ENCODE peak calls at places on chromosomes 2 and 18, in six cellular contexts. One of them, this sample, is unnamed.

GRCh38 chr2:69012310-69013122 is 463 bp upstream of the ANTXR1 start:
- DNase-seq in H9: no peak
- DNase-seq in neuronal stem cell: peak
- DNase-seq in mesendoderm: peak
- DNase-seq in IMR-90: peak
- DNase-seq in H1: peak
- DNase-seq in this sample: peak

GRCh38 chr18:48638451-48638850 is 99.6 kb downstream of the CTIF start:
- DNase-seq in IMR-90: no peak
- DNase-seq in H1: no peak
- DNase-seq in neuronal stem cell: no peak
- DNase-seq in mesendoderm: no peak
- DNase-seq in H9: no peak
- DNase-seq in this sample: no peak

GRCh38 chr2:127149384-127149783 is 42.4 kb upstream of the BIN1 start:
- DNase-seq in neuronal stem cell: no peak
- DNase-seq in H9: no peak
- DNase-seq in mesendoderm: no peak
- DNase-seq in H1: no peak
- DNase-seq in IMR-90: peak
- DNase-seq in this sample: peak

GRCh38 chr2:159612255-159612901 is 4.0 kb downstream of the BAZ2B start:
- DNase-seq in H1: no peak
- DNase-seq in mesendoderm: peak
- DNase-seq in IMR-90: peak
- DNase-seq in H9: no peak
- DNase-seq in neuronal stem cell: peak
- DNase-seq in this sample: peak

GRCh38 chr2:26414291-26414690 is 12.6 kb downstream of the DRC1 start:
- DNase-seq in mesendoderm: no peak
- DNase-seq in neuronal stem cell: no peak
- DNase-seq in IMR-90: peak
- DNase-seq in H1: no peak
- DNase-seq in H9: no peak
- DNase-seq in this sample: peak

GRCh38 chr18:2985628-2986027 is 27.3 kb downstream of the LPIN2 start:
- DNase-seq in neuronal stem cell: no peak
- DNase-seq in H1: no peak
- DNase-seq in IMR-90: peak
- DNase-seq in mesendoderm: no peak
- DNase-seq in H9: no peak
- DNase-seq in this sample: peak

GRCh38 chr2:99707592-99707991 is 217.8 kb upstream of the REV1 start:
- DNase-seq in mesendoderm: peak
- DNase-seq in H1: no peak
- DNase-seq in neuronal stem cell: no peak
- DNase-seq in H9: no peak
- DNase-seq in IMR-90: peak
- DNase-seq in this sample: peak

GRCh38 chr2:234003972-234004617 is 46.4 kb upstream of the SPP2 start:
- DNase-seq in IMR-90: peak
- DNase-seq in neuronal stem cell: no peak
- DNase-seq in H9: peak
- DNase-seq in H1: no peak
- DNase-seq in mesendoderm: peak
- DNase-seq in this sample: peak

GRCh38 chr2:230878599-230878965 is 13.8 kb downstream of the ITM2C start:
- DNase-seq in H9: peak
- DNase-seq in H1: no peak
- DNase-seq in neuronal stem cell: no peak
- DNase-seq in IMR-90: no peak
- DNase-seq in mesendoderm: no peak
- DNase-seq in this sample: no peak

GRCh38 chr2:199861116-199861774 is 10.3 kb upstream of the FTCDNL1 start:
- DNase-seq in mesendoderm: peak
- DNase-seq in IMR-90: peak
- DNase-seq in neuronal stem cell: no peak
- DNase-seq in H9: no peak
- DNase-seq in H1: no peak
- DNase-seq in this sample: peak

GRCh38 chr2:112941753-112942653 is 31.0 kb downstream of the IL37 start:
- DNase-seq in H1: peak
- DNase-seq in mesendoderm: peak
- DNase-seq in neuronal stem cell: peak
- DNase-seq in IMR-90: peak
- DNase-seq in H9: peak
- DNase-seq in this sample: peak

GRCh38 chr18:76736309-76736708 is 86.0 kb upstream of the ZNF236 start:
- DNase-seq in neuronal stem cell: no peak
- DNase-seq in H9: no peak
- DNase-seq in mesendoderm: no peak
- DNase-seq in IMR-90: no peak
- DNase-seq in H1: no peak
- DNase-seq in this sample: no peak

GRCh38 chr2:67899187-67899586 is 163.6 kb downstream of the C1D start:
- DNase-seq in neuronal stem cell: no peak
- DNase-seq in H1: no peak
- DNase-seq in mesendoderm: no peak
- DNase-seq in IMR-90: no peak
- DNase-seq in H9: no peak
- DNase-seq in this sample: no peak

GRCh38 chr2:187581125-187581896 is 27.1 kb upstream of the TFPI start:
- DNase-seq in mesendoderm: peak
- DNase-seq in neuronal stem cell: peak
- DNase-seq in IMR-90: peak
- DNase-seq in H9: no peak
- DNase-seq in H1: no peak
- DNase-seq in this sample: peak

GRCh38 chr18:76131738-76132137 is 363.3 kb downstream of the ZNF516 start:
- DNase-seq in mesendoderm: no peak
- DNase-seq in IMR-90: no peak
- DNase-seq in H1: no peak
- DNase-seq in neuronal stem cell: no peak
- DNase-seq in H9: no peak
- DNase-seq in this sample: no peak

GRCh38 chr2:168350380-168350779 is 103.0 kb upstream of the STK39 start:
- DNase-seq in H9: no peak
- DNase-seq in neuronal stem cell: no peak
- DNase-seq in IMR-90: no peak
- DNase-seq in H1: no peak
- DNase-seq in mesendoderm: no peak
- DNase-seq in this sample: no peak

GRCh38 chr2:52805901-52806410 is 961.6 kb upstream of the CHAC2 start:
- DNase-seq in H9: no peak
- DNase-seq in IMR-90: peak
- DNase-seq in mesendoderm: no peak
- DNase-seq in neuronal stem cell: no peak
- DNase-seq in H1: no peak
- DNase-seq in this sample: peak

GRCh38 chr2:212537311-212538155 is 1.1 kb downstream of the ERBB4 start:
- DNase-seq in IMR-90: no peak
- DNase-seq in H9: peak
- DNase-seq in H1: peak
- DNase-seq in neuronal stem cell: peak
- DNase-seq in mesendoderm: peak
- DNase-seq in this sample: peak

GRCh38 chr2:237631029-237631785 is 3.8 kb downstream of the LRRFIP1 start:
- DNase-seq in H9: no peak
- DNase-seq in IMR-90: no peak
- DNase-seq in mesendoderm: no peak
- DNase-seq in neuronal stem cell: no peak
- DNase-seq in H1: no peak
- DNase-seq in this sample: no peak

GRCh38 chr2:236853558-236853957 is 232.1 kb upstream of the COPS8 start:
- DNase-seq in H9: no peak
- DNase-seq in H1: no peak
- DNase-seq in neuronal stem cell: peak
- DNase-seq in IMR-90: no peak
- DNase-seq in mesendoderm: peak
- DNase-seq in this sample: no peak

GRCh38 chr2:90207454-90208058 is 1516.1 kb downstream of the RPIA start:
- DNase-seq in mesendoderm: peak
- DNase-seq in IMR-90: no peak
- DNase-seq in H1: no peak
- DNase-seq in neuronal stem cell: no peak
- DNase-seq in H9: no peak
- DNase-seq in this sample: no peak

GRCh38 chr2:207487650-207488315 is 42.0 kb upstream of the CREB1 start:
- DNase-seq in H9: no peak
- DNase-seq in mesendoderm: peak
- DNase-seq in IMR-90: peak
- DNase-seq in neuronal stem cell: no peak
- DNase-seq in H1: no peak
- DNase-seq in this sample: peak

GRCh38 chr2:187656123-187656522 is 101.9 kb upstream of the TFPI start:
- DNase-seq in neuronal stem cell: no peak
- DNase-seq in IMR-90: no peak
- DNase-seq in H9: no peak
- DNase-seq in H1: no peak
- DNase-seq in mesendoderm: no peak
- DNase-seq in this sample: no peak

DNA sequence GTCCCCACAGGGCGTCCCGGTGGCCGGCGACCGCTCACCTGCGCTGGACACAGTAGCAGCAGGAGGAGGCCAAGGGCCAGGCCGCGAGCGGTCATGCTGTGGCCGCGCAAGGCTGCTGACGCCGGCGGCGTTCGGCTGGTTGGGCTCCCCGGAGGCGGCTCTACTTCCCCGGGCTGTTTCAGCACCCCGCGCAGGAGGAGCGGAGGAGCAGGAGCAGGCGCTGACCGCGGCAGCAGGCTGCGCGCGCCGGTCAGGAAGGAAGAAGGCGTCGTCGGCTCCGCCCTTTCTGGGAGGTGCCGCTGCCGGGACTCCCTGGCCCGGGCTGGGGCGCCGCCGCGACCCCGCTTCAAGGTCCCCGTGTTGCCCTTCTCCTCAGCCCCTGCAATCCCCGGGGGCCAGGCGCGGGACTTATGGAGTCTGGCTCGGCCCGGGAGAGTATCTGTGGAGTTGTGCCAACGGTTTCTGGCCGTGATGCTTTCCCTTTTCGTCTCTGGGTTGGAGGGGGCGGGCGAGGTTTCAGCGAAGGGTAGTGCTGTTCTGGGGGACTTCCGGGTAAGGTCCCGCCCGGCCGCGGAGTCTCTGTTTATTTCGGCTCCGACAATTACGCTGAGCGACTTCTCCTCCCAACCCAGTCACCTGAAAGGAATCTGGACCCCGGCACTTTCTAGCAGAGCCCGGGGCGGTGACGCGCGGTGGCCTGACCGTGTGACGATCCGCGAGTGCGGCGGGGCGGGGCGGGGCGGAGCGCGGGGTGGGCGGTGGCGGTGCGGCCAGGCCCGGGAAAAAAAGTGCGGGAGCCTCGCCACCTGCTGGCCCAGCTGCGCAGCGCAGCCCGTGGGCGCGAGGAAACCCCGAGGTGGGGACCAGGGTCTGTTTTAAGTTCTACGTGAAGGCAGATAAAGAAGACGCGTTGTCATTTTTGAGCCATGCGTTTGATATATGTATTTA is at the start of gene NPC1:
- DNase-seq in H1: peak
- DNase-seq in IMR-90: peak
- DNase-seq in H9: peak
- DNase-seq in mesendoderm: peak
- DNase-seq in neuronal stem cell: peak
- DNase-seq in this sample: peak
- H2BK15ac ChIP-seq in H1: peak
- H2BK15ac ChIP-seq in IMR-90: peak
- H2BK15ac ChIP-seq in H9: no peak
- H2BK15ac ChIP-seq in mesendoderm: no peak
- H2BK15ac ChIP-seq in neuronal stem cell: peak
- H2BK15ac ChIP-seq in this sample: peak

GRCh38 chr2:19786408-19787058 is 115.2 kb downstream of the TTC32 start:
- DNase-seq in neuronal stem cell: no peak
- DNase-seq in H9: no peak
- DNase-seq in IMR-90: peak
- DNase-seq in H1: no peak
- DNase-seq in mesendoderm: peak
- DNase-seq in this sample: peak
- H2AK5ac ChIP-seq in neuronal stem cell: no peak
- H2AK5ac ChIP-seq in H9: no peak
- H2AK5ac ChIP-seq in IMR-90: peak
- H2AK5ac ChIP-seq in H1: no peak
- H2AK5ac ChIP-seq in mesendoderm: no peak
- H2AK5ac ChIP-seq in this sample: peak

GRCh38 chr18:46215902-46216723 is 111.9 kb downstream of the HAUS1 start:
- DNase-seq in H1: no peak
- DNase-seq in neuronal stem cell: no peak
- DNase-seq in IMR-90: no peak
- DNase-seq in H9: no peak
- DNase-seq in mesendoderm: no peak
- DNase-seq in this sample: no peak
- H4K8ac ChIP-seq in H1: no peak
- H4K8ac ChIP-seq in neuronal stem cell: no peak
- H4K8ac ChIP-seq in IMR-90: no peak
- H4K8ac ChIP-seq in H9: no peak
- H4K8ac ChIP-seq in mesendoderm: no peak
- H4K8ac ChIP-seq in this sample: no peak

DNA sequence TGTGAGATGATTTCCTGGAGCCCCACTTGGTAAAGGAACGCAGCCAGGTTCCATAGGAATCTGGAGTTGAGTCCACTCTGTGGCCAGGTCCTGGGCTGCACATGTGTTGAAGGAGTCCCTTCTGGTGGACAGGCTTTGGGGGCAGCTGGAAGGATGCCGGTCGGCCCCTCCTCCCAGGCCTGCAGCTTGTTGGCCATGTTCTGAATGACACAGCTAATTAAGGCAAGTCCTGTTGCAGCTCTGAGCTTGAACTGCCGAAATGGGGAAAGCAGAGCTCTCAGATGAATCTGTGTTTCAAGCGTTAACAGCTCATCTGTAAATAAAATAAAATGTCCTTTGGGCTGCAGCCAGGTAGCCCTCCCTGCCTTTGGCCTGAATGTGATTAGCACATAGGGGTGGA is 23.8 kb downstream of the EN1 start:
- DNase-seq in IMR-90: no peak
- DNase-seq in H1: no peak
- DNase-seq in mesendoderm: no peak
- DNase-seq in neuronal stem cell: no peak
- DNase-seq in H9: no peak
- DNase-seq in this sample: no peak
- H2BK15ac ChIP-seq in IMR-90: no peak
- H2BK15ac ChIP-seq in H1: no peak
- H2BK15ac ChIP-seq in mesendoderm: no peak
- H2BK15ac ChIP-seq in neuronal stem cell: no peak
- H2BK15ac ChIP-seq in H9: no peak
- H2BK15ac ChIP-seq in this sample: no peak

GRCh38 chr2:47073641-47074040 is 81.5 kb downstream of the STPG4 start:
- DNase-seq in H9: no peak
- DNase-seq in H1: no peak
- DNase-seq in neuronal stem cell: no peak
- DNase-seq in IMR-90: no peak
- DNase-seq in mesendoderm: no peak
- DNase-seq in this sample: no peak
- H2AK5ac ChIP-seq in H9: no peak
- H2AK5ac ChIP-seq in H1: peak
- H2AK5ac ChIP-seq in neuronal stem cell: peak
- H2AK5ac ChIP-seq in IMR-90: peak
- H2AK5ac ChIP-seq in mesendoderm: no peak
- H2AK5ac ChIP-seq in this sample: peak

GRCh38 chr2:144711546-144712276 is 191.8 kb upstream of the ZEB2 start:
- DNase-seq in H1: no peak
- DNase-seq in H9: no peak
- DNase-seq in mesendoderm: no peak
- DNase-seq in neuronal stem cell: no peak
- DNase-seq in IMR-90: no peak
- DNase-seq in this sample: no peak
- H4K8ac ChIP-seq in H1: no peak
- H4K8ac ChIP-seq in H9: no peak
- H4K8ac ChIP-seq in mesendoderm: no peak
- H4K8ac ChIP-seq in neuronal stem cell: no peak
- H4K8ac ChIP-seq in IMR-90: no peak
- H4K8ac ChIP-seq in this sample: no peak

This sample was measured in mesenchymal stem cell.